ENCODE peak calls at places on chromosomes 16 and 17, in five cellular contexts. K is psoas muscle, I is transverse colon, N is neural progenitor cell, G is body of pancreas. M is an unnamed sample.

GRCh38 chr16:4496305-4496704 is 20.1 kb downstream of the HMOX2 start:
- DNase-seq in I (no peak), K (no peak), G (no peak), N (no peak), M (no peak)

GRCh38 chr16:88469615-88470395 is 16.7 kb downstream of the ZFPM1 start:
- DNase-seq in K (no peak), N (no peak), I (no peak), G (no peak), M (no peak)

GRCh38 chr16:19086322-19087199 is 19.1 kb downstream of the COQ7 start:
- DNase-seq in I (peak; percentile 90), K (peak; percentile 91), N (peak; percentile 89), G (peak; percentile 87), M (peak; percentile 86)

GRCh38 chr17:51064061-51064735 is 56.5 kb downstream of the SPAG9 start:
- DNase-seq in N (no peak), I (no peak), K (no peak), G (no peak), M (no peak)

GRCh38 chr17:61426482-61427304 is 25.5 kb upstream of the TBX4 start:
- DNase-seq in K (no peak), G (no peak), I (no peak), N (no peak), M (no peak)

GRCh38 chr17:38598536-38598935 is 7.2 kb downstream of the SRCIN1 start:
- DNase-seq in N (peak; percentile 95), K (no peak), G (peak; percentile 84), I (peak; percentile 63), M (no peak)

GRCh38 chr16:48511071-48511540 is 98.9 kb downstream of the N4BP1 start:
- DNase-seq in K (no peak), N (peak; percentile 25), G (no peak), I (no peak), M (no peak)

GRCh38 chr16:18950469-18951185 is 24.4 kb upstream of the SMG1 start:
- DNase-seq in G (no peak), I (no peak), N (no peak), K (no peak), M (no peak)

GRCh38 chr16:19139436-19140091 is 25.8 kb downstream of the ITPRIPL2 start:
- DNase-seq in G (no peak), N (no peak), I (no peak), K (no peak), M (no peak)

DNA sequence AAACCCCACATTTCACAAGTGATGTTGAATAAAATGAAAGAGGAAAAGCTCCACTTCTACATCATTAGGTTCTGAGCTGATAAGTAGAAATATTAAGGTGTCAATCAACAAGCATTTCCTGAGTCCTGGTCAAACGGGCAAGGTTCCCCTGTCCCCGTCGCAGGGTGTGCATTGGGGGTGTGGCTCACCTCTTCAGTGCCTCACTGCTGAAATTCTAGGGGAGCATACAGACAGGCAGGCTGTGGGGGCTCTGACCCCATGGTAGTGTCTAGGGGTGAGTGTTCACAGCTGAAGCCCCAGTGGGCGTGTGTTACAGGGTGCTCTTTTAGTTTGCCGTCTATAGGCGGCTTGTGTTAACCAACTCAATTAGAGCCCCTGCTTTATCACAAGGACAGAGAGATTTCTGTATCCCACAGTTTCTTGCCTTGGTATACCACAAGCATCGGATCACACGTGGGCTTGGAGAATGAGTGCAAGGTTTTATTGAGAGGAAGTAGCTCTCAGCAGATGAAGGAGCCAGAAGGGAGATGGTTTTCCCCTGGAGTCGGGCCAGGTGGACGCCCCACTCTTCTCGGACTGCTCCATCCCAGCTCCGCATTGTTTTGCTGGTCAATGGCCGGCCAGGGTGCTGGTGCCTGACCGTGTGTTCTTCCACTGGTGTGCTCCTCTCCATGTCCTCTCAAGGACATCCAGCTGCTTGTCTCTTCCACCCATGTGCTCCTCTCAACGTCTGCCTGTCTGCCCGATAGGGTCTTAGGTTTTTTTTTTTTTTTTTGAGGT is 238.2 kb upstream of the NLRP1 start:
- DNase-seq in N (no peak), G (no peak), K (no peak), I (no peak), M (peak; percentile 16)
- H3K27ac ChIP-seq in N (no peak overlapping the region), G (no peak overlapping the region), K (no peak overlapping the region), I (no peak overlapping the region), M (no peak overlapping the region)

DNA sequence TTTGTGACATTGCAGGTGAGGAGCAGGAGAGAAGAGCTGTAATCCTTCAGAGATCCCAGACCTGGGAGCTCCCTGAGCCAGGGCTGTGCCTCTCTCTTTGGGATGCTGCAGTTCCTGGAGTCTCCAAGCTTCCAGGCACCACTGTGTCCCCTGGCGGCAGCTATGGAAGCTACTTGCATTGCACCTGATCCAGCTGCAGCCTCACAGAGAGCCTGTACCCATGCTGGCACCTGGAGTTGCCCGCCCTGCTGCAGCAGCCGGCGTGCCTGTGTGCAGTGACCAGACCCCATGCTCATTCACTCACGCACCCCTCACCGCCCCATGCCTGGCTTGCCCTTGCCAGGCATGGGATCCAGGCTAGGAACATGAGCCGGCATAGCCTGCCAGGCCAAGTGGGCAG is 51.8 kb upstream of the MED9 start:
- DNase-seq in K (no peak), N (no peak), I (no peak), G (no peak), M (no peak)
- H3K9me3 ChIP-seq in K (no peaks in the 10 kb centered on the region), N (no peaks in the 10 kb centered on the region), I (no peaks in the 10 kb centered on the region), G (peaks cover 6% of the 10 kb centered on the region), M (peaks cover 5% of the 10 kb centered on the region)

GRCh38 chr16:3065069-3065741 is at the start of gene IL32:
- DNase-seq in I (peak; percentile 89), K (no peak), G (peak; percentile 95), N (no peak), M (peak; percentile 70)

GRCh38 chr16:3067929-3068288 is 2.5 kb downstream of the IL32 start:
- DNase-seq in N (no peak), I (no peak), K (no peak), G (no peak), M (no peak)

GRCh38 chr16:3068486-3068885 is 3.0 kb downstream of the IL32 start:
- DNase-seq in N (no peak), K (no peak), I (peak; percentile 44), G (no peak), M (no peak)

GRCh38 chr16:3065742-3066439 is 451 bp downstream of the IL32 start:
- DNase-seq in N (no peak), G (no peak), K (no peak), I (no peak), M (no peak)

DNA sequence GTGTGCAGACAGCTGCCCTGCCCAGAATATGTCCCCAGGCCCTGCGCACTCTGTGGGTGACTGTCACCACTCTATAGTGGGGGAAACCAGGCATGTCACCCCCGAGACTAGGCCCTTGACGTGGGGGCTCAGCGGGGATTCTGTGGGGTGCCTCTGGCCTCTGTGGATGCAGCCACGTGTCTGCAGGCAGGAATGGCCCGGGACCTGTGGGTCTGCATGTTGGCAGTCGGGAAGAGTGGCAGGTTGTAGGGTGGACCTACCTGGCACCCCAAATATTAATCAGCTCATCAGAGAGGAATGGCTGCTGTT is 954 bp downstream of the IL32 start:
- DNase-seq in K (no peak), G (no peak), I (no peak), N (no peak), M (no peak)
- H3K4me3 ChIP-seq in K (peak overlapping the region; percentile 73), G (peak overlapping the region; percentile 48), I (peak overlapping the region; percentile 50), N (no peak overlapping the region), M (peak overlapping the region; percentile 71)

GRCh38 chr17:4790705-4791088 is 1.9 kb downstream of the GLTPD2 start:
- DNase-seq in K (peak; percentile 8), N (no peak), G (no peak), I (no peak), M (no peak)
- H3K27ac ChIP-seq in K (peak overlapping the region; percentile 90), N (no peak overlapping the region), G (peak overlapping the region; percentile 95), I (peak overlapping the region; percentile 95), M (peak overlapping the region; percentile 97)

DNA sequence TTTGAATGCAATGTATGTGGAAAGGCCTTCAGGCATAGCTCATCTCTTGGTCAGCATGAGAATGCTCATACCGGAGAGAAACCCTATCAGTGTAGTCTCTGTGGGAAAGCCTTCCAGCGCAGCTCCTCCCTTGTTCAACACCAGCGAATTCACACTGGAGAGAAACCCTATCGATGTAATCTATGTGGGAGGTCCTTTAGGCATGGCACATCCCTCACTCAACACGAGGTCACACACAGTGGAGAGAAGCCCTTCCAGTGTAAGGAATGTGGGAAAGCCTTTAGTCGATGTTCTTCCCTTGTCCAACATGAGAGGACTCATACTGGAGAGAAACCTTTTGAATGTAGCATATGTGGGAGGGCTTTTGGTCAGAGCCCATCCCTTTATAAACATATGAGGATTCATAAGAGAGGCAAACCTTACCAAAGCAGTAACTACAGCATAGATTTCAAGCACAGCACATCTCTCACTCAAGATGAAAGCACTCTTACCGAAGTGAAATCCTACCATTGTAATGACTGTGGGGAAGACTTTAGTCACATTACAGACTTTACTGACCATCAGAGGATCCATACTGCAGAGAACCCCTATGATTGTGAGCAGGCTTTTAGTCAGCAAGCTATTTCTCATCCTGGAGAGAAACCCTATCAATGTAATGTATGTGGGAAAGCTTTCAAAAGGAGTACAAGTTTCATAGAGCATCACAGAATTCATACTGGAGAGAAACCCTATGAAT is 24.7 kb downstream of the ZFP90 start:
- DNase-seq in I (no peak), G (no peak), K (no peak), N (no peak), M (no peak)
- H3K9me3 ChIP-seq in I (peaks cover 99% of the 10 kb centered on the region), G (peaks cover 78% of the 10 kb centered on the region), K (peaks cover 95% of the 10 kb centered on the region), N (peaks cover 85% of the 10 kb centered on the region), M (peaks cover 85% of the 10 kb centered on the region)

DNA sequence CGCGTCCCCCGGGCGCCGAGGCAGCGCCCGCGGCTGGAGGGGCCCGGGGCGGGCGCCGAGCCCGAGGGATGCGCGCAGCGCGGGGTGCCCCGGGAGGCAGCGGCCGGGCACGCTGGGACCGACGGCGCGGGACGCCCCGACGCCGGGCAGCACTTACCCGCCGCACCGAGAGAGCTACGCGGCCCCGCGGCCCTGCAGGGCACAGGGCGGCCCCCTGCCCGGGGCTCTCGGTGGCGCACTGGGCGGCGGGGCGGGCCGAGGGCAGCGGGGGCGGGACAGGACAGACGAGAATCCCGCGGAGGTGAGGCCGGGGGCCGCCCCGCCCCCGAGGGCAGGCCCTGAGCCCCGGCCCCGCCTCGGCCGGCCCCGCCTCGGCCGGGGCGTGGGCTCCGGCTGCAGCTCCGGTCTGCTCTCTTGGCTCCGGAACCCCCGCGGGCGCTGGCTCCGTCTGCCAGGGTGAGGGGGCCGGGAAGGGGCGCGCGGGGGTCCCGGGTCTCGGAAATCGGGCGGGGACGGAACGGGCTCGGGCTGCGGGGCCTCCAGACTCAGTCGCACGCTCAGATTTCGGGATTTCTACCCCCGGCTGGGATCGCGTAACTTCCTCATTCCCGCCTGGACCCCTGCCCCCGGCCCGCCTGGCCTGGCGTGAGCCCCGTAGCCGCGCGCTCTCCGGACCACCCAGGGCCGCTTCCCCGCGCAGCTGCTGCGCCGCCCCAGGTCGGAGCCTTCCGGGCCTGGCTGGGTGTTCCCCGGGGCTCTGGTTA is at the start of gene PLD2:
- DNase-seq in I (peak; percentile 91), G (peak; percentile 94), N (peak; percentile 96), K (peak; percentile 92), M (peak; percentile 84)
- H3K4me3 ChIP-seq in I (peak within 1 kb of the TSS; percentile 98), G (peak within 1 kb of the TSS; percentile 93), N (peak within 1 kb of the TSS; percentile 79), K (peak within 1 kb of the TSS; percentile 87), M (peak within 1 kb of the TSS; percentile 75)

DNA sequence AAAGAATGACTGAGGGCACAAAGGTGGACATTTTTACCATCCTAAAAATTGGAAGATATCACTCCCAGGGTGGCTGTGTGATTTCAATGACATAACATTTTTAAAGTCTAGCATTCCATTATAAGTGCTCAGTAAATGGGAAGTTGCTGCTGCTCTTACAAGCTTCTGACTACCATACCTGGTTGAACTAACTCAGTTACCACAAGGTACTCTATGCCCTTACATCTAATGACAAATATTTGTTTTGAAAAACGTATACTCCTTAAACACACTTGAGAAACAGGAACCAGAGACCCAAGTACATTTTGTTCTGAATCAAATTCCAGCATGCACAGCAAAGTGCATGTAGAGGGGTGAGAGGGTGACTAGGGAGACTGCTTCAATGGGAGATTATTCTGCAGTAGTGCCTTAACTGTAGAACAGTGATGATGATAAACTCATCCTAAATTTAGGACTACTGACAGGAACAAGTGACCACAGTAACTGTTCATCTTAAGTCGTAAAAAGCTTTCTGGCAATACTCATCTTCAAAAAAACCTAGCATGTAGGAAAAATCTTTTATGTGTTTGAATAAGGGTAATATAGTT is 83.5 kb downstream of the KANSL1 start:
- DNase-seq in N (no peak), I (no peak), K (no peak), G (no peak), M (no peak)
- H3K27ac ChIP-seq in N (no peak overlapping the region), I (no peak overlapping the region), K (peak overlapping the region; percentile 46), G (no peak overlapping the region), M (no peak overlapping the region)

M was measured in lung.